ENCODE peak calls at places on chromosomes 12 and 14, in six cellular contexts. One of them, this sample, is unnamed.

GRCh38 chr12:101746661-101747060 is 7.4 kb upstream of the SYCP3 start:
- DNase-seq in HCT116: no peak
- DNase-seq in upper lobe of left lung: no peak
- DNase-seq in Panc1: no peak
- DNase-seq in GM23338: no peak
- DNase-seq in spleen: no peak
- DNase-seq in this sample: no peak

GRCh38 chr12:32989705-32990104 is 93.1 kb upstream of the PKP2 start:
- DNase-seq in HCT116: no peak
- DNase-seq in upper lobe of left lung: no peak
- DNase-seq in Panc1: no peak
- DNase-seq in GM23338: no peak
- DNase-seq in spleen: no peak
- DNase-seq in this sample: no peak

GRCh38 chr12:59036341-59036740 is 116.0 kb upstream of the LRIG3 start:
- DNase-seq in HCT116: no peak
- DNase-seq in upper lobe of left lung: no peak
- DNase-seq in Panc1: no peak
- DNase-seq in GM23338: no peak
- DNase-seq in spleen: no peak
- DNase-seq in this sample: no peak

GRCh38 chr14:99349721-99350495 is 77.9 kb upstream of the BCL11B start:
- DNase-seq in HCT116: no peak
- DNase-seq in upper lobe of left lung: no peak
- DNase-seq in Panc1: no peak
- DNase-seq in GM23338: no peak
- DNase-seq in spleen: no peak
- DNase-seq in this sample: no peak

GRCh38 chr12:29073631-29074239 is 75.3 kb upstream of the FAR2 start:
- DNase-seq in HCT116: peak
- DNase-seq in upper lobe of left lung: no peak
- DNase-seq in Panc1: peak
- DNase-seq in GM23338: peak
- DNase-seq in spleen: no peak
- DNase-seq in this sample: peak

GRCh38 chr14:61335876-61336275 is 14.5 kb downstream of the PRKCH start:
- DNase-seq in HCT116: no peak
- DNase-seq in upper lobe of left lung: no peak
- DNase-seq in Panc1: no peak
- DNase-seq in GM23338: no peak
- DNase-seq in spleen: no peak
- DNase-seq in this sample: no peak

GRCh38 chr14:103550451-103551337 is 11.8 kb downstream of the BAG5 start:
- DNase-seq in HCT116: no peak
- DNase-seq in upper lobe of left lung: no peak
- DNase-seq in Panc1: no peak
- DNase-seq in GM23338: no peak
- DNase-seq in spleen: peak
- DNase-seq in this sample: no peak

GRCh38 chr12:92158711-92159534 is 13.3 kb upstream of the BTG1 start:
- DNase-seq in HCT116: no peak
- DNase-seq in upper lobe of left lung: no peak
- DNase-seq in Panc1: no peak
- DNase-seq in GM23338: no peak
- DNase-seq in spleen: no peak
- DNase-seq in this sample: no peak

GRCh38 chr14:25841226-25841625 is 756.6 kb downstream of the NOVA1 start:
- DNase-seq in HCT116: no peak
- DNase-seq in upper lobe of left lung: no peak
- DNase-seq in Panc1: no peak
- DNase-seq in GM23338: no peak
- DNase-seq in spleen: no peak
- DNase-seq in this sample: no peak

GRCh38 chr12:57629897-57630471 is 3.0 kb downstream of the B4GALNT1 start:
- DNase-seq in HCT116: no peak
- DNase-seq in upper lobe of left lung: no peak
- DNase-seq in Panc1: no peak
- DNase-seq in GM23338: no peak
- DNase-seq in spleen: no peak
- DNase-seq in this sample: no peak

GRCh38 chr12:31236998-31237637 is 88.8 kb downstream of the SINHCAF start:
- DNase-seq in HCT116: no peak
- DNase-seq in upper lobe of left lung: no peak
- DNase-seq in Panc1: no peak
- DNase-seq in GM23338: no peak
- DNase-seq in spleen: no peak
- DNase-seq in this sample: no peak

GRCh38 chr12:100574262-100575074 is 984 bp downstream of the GAS2L3 start:
- DNase-seq in HCT116: no peak
- DNase-seq in upper lobe of left lung: no peak
- DNase-seq in Panc1: no peak
- DNase-seq in GM23338: peak
- DNase-seq in spleen: no peak
- DNase-seq in this sample: no peak

GRCh38 chr14:64673748-64674147 is 30.5 kb upstream of the PLEKHG3 start:
- DNase-seq in HCT116: no peak
- DNase-seq in upper lobe of left lung: peak
- DNase-seq in Panc1: no peak
- DNase-seq in GM23338: no peak
- DNase-seq in spleen: peak
- DNase-seq in this sample: no peak

GRCh38 chr14:102079700-102079979 is 7.2 kb downstream of the HSP90AA1 start:
- DNase-seq in HCT116: no peak
- DNase-seq in upper lobe of left lung: no peak
- DNase-seq in Panc1: no peak
- DNase-seq in GM23338: no peak
- DNase-seq in spleen: no peak
- DNase-seq in this sample: no peak

GRCh38 chr14:46717211-46717610 is 65.6 kb upstream of the RPL10L start:
- DNase-seq in HCT116: no peak
- DNase-seq in upper lobe of left lung: no peak
- DNase-seq in Panc1: no peak
- DNase-seq in GM23338: no peak
- DNase-seq in spleen: no peak
- DNase-seq in this sample: no peak

GRCh38 chr12:124625867-124626675 is 58.7 kb upstream of the NCOR2 start:
- DNase-seq in HCT116: no peak
- DNase-seq in upper lobe of left lung: peak
- DNase-seq in Panc1: no peak
- DNase-seq in GM23338: no peak
- DNase-seq in spleen: peak
- DNase-seq in this sample: peak

GRCh38 chr12:112386726-112387125 is 4.5 kb upstream of the HECTD4 start:
- DNase-seq in HCT116: no peak
- DNase-seq in upper lobe of left lung: peak
- DNase-seq in Panc1: no peak
- DNase-seq in GM23338: no peak
- DNase-seq in spleen: no peak
- DNase-seq in this sample: no peak

GRCh38 chr12:80445083-80445482 is 1.0 kb downstream of the PTPRQ start:
- DNase-seq in HCT116: no peak
- DNase-seq in upper lobe of left lung: no peak
- DNase-seq in Panc1: no peak
- DNase-seq in GM23338: no peak
- DNase-seq in spleen: no peak
- DNase-seq in this sample: no peak

GRCh38 chr14:78345346-78345745 is 175.2 kb downstream of the NRXN3 start:
- DNase-seq in HCT116: no peak
- DNase-seq in upper lobe of left lung: no peak
- DNase-seq in Panc1: no peak
- DNase-seq in GM23338: no peak
- DNase-seq in spleen: no peak
- DNase-seq in this sample: no peak

GRCh38 chr12:4143909-4144308 is 129.7 kb upstream of the CCND2 start:
- DNase-seq in HCT116: peak
- DNase-seq in upper lobe of left lung: no peak
- DNase-seq in Panc1: no peak
- DNase-seq in GM23338: peak
- DNase-seq in spleen: no peak
- DNase-seq in this sample: no peak

GRCh38 chr14:87067061-87067460 is 925.9 kb downstream of the GALC start:
- DNase-seq in HCT116: no peak
- DNase-seq in upper lobe of left lung: no peak
- DNase-seq in Panc1: no peak
- DNase-seq in GM23338: no peak
- DNase-seq in spleen: no peak
- DNase-seq in this sample: no peak

GRCh38 chr12:48777501-48778400 is 11.1 kb downstream of the ADCY6 start:
- DNase-seq in HCT116: no peak
- DNase-seq in upper lobe of left lung: no peak
- DNase-seq in Panc1: no peak
- DNase-seq in GM23338: peak
- DNase-seq in spleen: no peak
- DNase-seq in this sample: no peak

GRCh38 chr14:101579372-101580080 is 18.2 kb downstream of the DIO3 start:
- DNase-seq in HCT116: no peak
- DNase-seq in upper lobe of left lung: no peak
- DNase-seq in Panc1: no peak
- DNase-seq in GM23338: no peak
- DNase-seq in spleen: peak
- DNase-seq in this sample: no peak

GRCh38 chr14:36057452-36058142 is 118.9 kb downstream of the PTCSC3 start:
- DNase-seq in HCT116: peak
- DNase-seq in upper lobe of left lung: no peak
- DNase-seq in Panc1: no peak
- DNase-seq in GM23338: no peak
- DNase-seq in spleen: no peak
- DNase-seq in this sample: no peak

GRCh38 chr12:108797677-108798076 is 59.7 kb downstream of the SSH1 start:
- DNase-seq in HCT116: no peak
- DNase-seq in upper lobe of left lung: no peak
- DNase-seq in Panc1: no peak
- DNase-seq in GM23338: no peak
- DNase-seq in spleen: no peak
- DNase-seq in this sample: no peak

GRCh38 chr12:56080556-56081138 is 682 bp downstream of the ERBB3 start:
- DNase-seq in HCT116: no peak
- DNase-seq in upper lobe of left lung: peak
- DNase-seq in Panc1: no peak
- DNase-seq in GM23338: peak
- DNase-seq in spleen: no peak
- DNase-seq in this sample: peak
- TF ChIP-seq POLR2AphosphoS5 in HCT116: no peak
- TF ChIP-seq POLR2AphosphoS5 in upper lobe of left lung: no peak
- TF ChIP-seq POLR2AphosphoS5 in Panc1: no peak
- TF ChIP-seq POLR2AphosphoS5 in GM23338: no peak
- TF ChIP-seq POLR2AphosphoS5 in spleen: no peak
- TF ChIP-seq POLR2AphosphoS5 in this sample: no peak

DNA sequence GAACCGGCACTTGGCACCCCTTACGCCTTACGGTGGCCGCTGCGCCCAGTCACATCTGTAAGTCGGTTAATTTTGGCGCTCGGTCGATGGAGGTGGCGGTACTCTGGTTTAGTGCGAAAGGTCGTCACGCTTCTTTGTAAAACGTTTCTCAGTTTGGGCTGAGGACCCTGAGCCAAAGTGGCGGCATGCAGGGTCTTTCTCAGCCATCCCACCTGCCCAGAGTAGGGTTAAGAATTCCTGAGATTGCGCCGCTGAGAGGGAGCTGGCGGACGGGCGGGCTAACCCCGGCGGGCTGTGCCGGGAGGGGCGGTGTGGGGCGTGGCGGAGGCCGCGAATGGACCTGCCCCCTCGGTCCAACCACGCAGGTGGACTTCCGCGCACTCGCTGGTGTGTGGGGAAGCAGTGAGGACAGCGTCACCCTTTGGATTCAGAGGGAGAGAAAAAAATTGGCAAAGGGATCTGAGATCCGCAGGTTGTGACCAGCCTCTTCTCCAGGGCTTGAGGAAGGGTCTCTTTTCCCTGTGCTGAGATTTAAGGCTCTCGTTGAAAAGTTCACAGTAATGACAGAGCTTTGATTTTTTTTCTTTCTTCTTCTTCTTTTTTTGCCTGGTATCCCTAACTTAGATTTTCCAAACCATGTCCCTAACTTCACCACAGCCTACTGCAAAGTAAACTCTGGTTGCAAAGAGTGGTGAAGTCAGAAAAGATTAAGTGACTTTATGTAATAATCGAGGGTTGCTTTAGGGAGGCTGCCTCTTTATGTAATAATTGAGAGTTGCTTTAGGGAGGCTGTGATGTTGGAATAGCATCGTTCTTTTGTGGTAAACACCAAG is 602 bp upstream of the FBXO33 start:
- DNase-seq in HCT116: peak
- DNase-seq in upper lobe of left lung: peak
- DNase-seq in Panc1: peak
- DNase-seq in GM23338: peak
- DNase-seq in spleen: peak
- DNase-seq in this sample: peak
- TF ChIP-seq CTCF in HCT116: peak
- TF ChIP-seq CTCF in upper lobe of left lung: no peak
- TF ChIP-seq CTCF in Panc1: peak
- TF ChIP-seq CTCF in GM23338: no peak
- TF ChIP-seq CTCF in spleen: peak
- TF ChIP-seq CTCF in this sample: peak

DNA sequence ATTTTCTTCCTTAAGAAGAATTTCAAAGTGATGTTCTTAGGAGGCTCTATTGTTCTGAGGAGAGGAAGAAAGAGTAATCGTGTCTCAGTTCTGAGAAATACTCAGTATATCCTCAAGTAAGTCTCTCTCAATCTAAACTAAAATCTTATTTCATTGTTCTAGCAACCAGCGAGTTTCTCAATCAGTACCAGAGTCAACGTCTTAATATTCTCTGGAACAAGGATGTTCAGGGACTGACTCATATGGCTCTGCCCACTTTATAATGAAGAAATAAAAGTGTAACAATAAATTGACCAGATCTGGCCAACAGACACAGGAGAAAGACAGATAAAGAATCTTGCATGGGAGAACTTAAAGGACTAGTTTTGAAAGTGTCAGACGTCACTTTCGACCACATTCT is 469.8 kb upstream of the FLRT2 start:
- DNase-seq in HCT116: no peak
- DNase-seq in upper lobe of left lung: no peak
- DNase-seq in Panc1: no peak
- DNase-seq in GM23338: no peak
- DNase-seq in spleen: no peak
- DNase-seq in this sample: no peak
- H3K27ac ChIP-seq in HCT116: no peak
- H3K27ac ChIP-seq in upper lobe of left lung: no peak
- H3K27ac ChIP-seq in Panc1: no peak
- H3K27ac ChIP-seq in GM23338: no peak
- H3K27ac ChIP-seq in spleen: no peak
- H3K27ac ChIP-seq in this sample: no peak

GRCh38 chr14:75049731-75050201 is 1.5 kb downstream of the MLH3 start:
- DNase-seq in HCT116: no peak
- DNase-seq in upper lobe of left lung: no peak
- DNase-seq in Panc1: no peak
- DNase-seq in GM23338: no peak
- DNase-seq in spleen: no peak
- DNase-seq in this sample: no peak

GRCh38 chr14:75049136-75049535 is 2.1 kb downstream of the MLH3 start:
- DNase-seq in HCT116: no peak
- DNase-seq in upper lobe of left lung: no peak
- DNase-seq in Panc1: no peak
- DNase-seq in GM23338: no peak
- DNase-seq in spleen: no peak
- DNase-seq in this sample: no peak

GRCh38 chr14:75051556-75051899 is 261 bp upstream of the MLH3 start:
- DNase-seq in HCT116: no peak
- DNase-seq in upper lobe of left lung: no peak
- DNase-seq in Panc1: no peak
- DNase-seq in GM23338: peak
- DNase-seq in spleen: no peak
- DNase-seq in this sample: no peak

GRCh38 chr14:75053396-75054289 is 2.4 kb upstream of the MLH3 start:
- DNase-seq in HCT116: no peak
- DNase-seq in upper lobe of left lung: no peak
- DNase-seq in Panc1: no peak
- DNase-seq in GM23338: no peak
- DNase-seq in spleen: no peak
- DNase-seq in this sample: no peak

GRCh38 chr14:75050852-75051555 is at the start of gene MLH3:
- DNase-seq in HCT116: peak
- DNase-seq in upper lobe of left lung: peak
- DNase-seq in Panc1: no peak
- DNase-seq in GM23338: peak
- DNase-seq in spleen: peak
- DNase-seq in this sample: peak
- TF ChIP-seq POLR2AphosphoS5 in HCT116: peak
- TF ChIP-seq POLR2AphosphoS5 in upper lobe of left lung: peak
- TF ChIP-seq POLR2AphosphoS5 in Panc1: peak
- TF ChIP-seq POLR2AphosphoS5 in GM23338: peak
- TF ChIP-seq POLR2AphosphoS5 in spleen: peak
- TF ChIP-seq POLR2AphosphoS5 in this sample: peak